ENCODE peak calls at places on chromosomes 16 and 17, in ten cellular contexts. H is psoas muscle; T is right cardiac atrium; E is RWPE1; W is effector memory CD4-positive, alpha-beta T cell; X is fibroblast of lung; N is H9; O is CD4-positive, alpha-beta T cell; U is cardiac muscle cell; S is thoracic aorta. I is an unnamed sample.

GRCh38 chr17:34917381-34917780 is 43.9 kb downstream of the CCT6B start:
- DNase-seq in N (no peak), O (no peak), T (no peak), E (no peak), U (no peak), S (no peak), H (no peak), X (no peak), W (no peak), I (no peak)

GRCh38 chr16:23362460-23363317 is 60.6 kb downstream of the SCNN1B start:
- DNase-seq in U (no peak), N (no peak), E (peak; percentile 25), O (no peak), T (no peak), H (no peak), S (no peak), W (no peak), X (no peak), I (no peak)

GRCh38 chr16:82358601-82359221 is 188.7 kb upstream of the MPHOSPH6 start:
- DNase-seq in X (no peak), E (no peak), O (no peak), N (no peak), S (no peak), H (no peak), U (no peak), T (no peak), W (no peak), I (no peak)

GRCh38 chr17:49760909-49761558 is 2.9 kb downstream of the FAM117A start:
- DNase-seq in T (no peak), H (no peak), O (no peak), N (no peak), E (no peak), X (no peak), S (no peak), U (no peak), W (no peak), I (no peak)

GRCh38 chr17:80270104-80270503 is 9.5 kb downstream of the RNF213 start:
- DNase-seq in U (no peak), N (peak; percentile 94), S (no peak), X (no peak), T (no peak), W (no peak), O (no peak), H (no peak), E (no peak), I (no peak)

GRCh38 chr16:77585852-77586251 is 136.5 kb upstream of the NUDT7 start:
- DNase-seq in N (no peak), W (no peak), S (no peak), T (no peak), H (no peak), O (no peak), E (peak; percentile 56), X (no peak), U (no peak), I (peak; percentile 34)

GRCh38 chr16:55480228-55480655 is 1.2 kb downstream of the MMP2 start:
- DNase-seq in N (peak; percentile 46), W (no peak), H (peak; percentile 93), S (peak; percentile 60), T (peak; percentile 90), E (no peak), O (no peak), X (peak; percentile 95), U (peak; percentile 72), I (no peak)

GRCh38 chr17:39264119-39264518 is 38.4 kb upstream of the STAC2 start:
- DNase-seq in U (no peak), X (no peak), H (peak; percentile 88), W (no peak), E (no peak), T (peak; percentile 54), S (no peak), N (no peak), O (no peak), I (no peak)

DNA sequence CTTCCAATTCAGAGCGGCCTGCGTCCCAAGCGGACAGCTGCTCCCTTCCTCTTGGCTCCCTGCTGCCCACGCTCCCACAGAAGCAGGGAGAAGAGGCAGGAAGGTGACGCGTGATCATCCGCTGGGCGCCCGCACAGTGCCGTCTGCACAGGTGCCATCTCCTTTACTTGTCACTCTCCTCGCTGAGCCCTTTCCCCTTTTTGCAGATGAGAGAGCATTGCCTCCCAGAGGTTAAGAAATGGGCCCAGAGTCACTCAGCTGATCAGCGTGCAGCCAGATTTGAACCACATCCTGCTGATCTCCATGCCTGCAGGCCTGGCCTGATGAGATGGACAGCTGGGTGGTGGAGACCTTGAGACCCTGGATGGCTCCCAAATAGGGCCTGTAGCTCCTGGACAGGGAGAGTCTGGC is 299.8 kb downstream of the SEC14L1 start:
- DNase-seq in E (no peak), X (no peak), N (no peak), O (no peak), S (no peak), T (no peak), W (no peak), U (no peak), H (no peak), I (no peak)
- H3K27ac ChIP-seq in E (peak overlapping the region; percentile 70), X (peak overlapping the region; percentile 2), N (no peak overlapping the region), O (peak overlapping the region; percentile 98), S (no peak overlapping the region), T (no peak overlapping the region), W (peak overlapping the region; percentile 95), U (peak overlapping the region; percentile 69), H (peak overlapping the region; percentile 21), I (no peak overlapping the region)

GRCh38 chr16:66269631-66270332 is 96.7 kb upstream of the CDH5 start:
- DNase-seq in T (no peak), X (peak; percentile 40), S (no peak), O (no peak), W (no peak), U (no peak), E (no peak), N (peak; percentile 47), H (no peak), I (no peak)

GRCh38 chr16:66266436-66267286 is 99.8 kb upstream of the CDH5 start:
- DNase-seq in H (peak; percentile 88), N (peak; percentile 42), S (no peak), T (peak; percentile 53), X (peak; percentile 95), E (no peak), O (no peak), U (no peak), W (no peak), I (no peak)

GRCh38 chr16:66265556-66266133 is 100.8 kb upstream of the CDH5 start:
- DNase-seq in U (no peak), W (no peak), X (no peak), S (no peak), H (no peak), N (no peak), O (no peak), E (no peak), T (no peak), I (no peak)

GRCh38 chr16:66265106-66265415 is 101.4 kb upstream of the CDH5 start:
- DNase-seq in O (no peak), N (no peak), U (no peak), X (no peak), S (no peak), T (no peak), E (no peak), H (no peak), W (no peak), I (no peak)

DNA sequence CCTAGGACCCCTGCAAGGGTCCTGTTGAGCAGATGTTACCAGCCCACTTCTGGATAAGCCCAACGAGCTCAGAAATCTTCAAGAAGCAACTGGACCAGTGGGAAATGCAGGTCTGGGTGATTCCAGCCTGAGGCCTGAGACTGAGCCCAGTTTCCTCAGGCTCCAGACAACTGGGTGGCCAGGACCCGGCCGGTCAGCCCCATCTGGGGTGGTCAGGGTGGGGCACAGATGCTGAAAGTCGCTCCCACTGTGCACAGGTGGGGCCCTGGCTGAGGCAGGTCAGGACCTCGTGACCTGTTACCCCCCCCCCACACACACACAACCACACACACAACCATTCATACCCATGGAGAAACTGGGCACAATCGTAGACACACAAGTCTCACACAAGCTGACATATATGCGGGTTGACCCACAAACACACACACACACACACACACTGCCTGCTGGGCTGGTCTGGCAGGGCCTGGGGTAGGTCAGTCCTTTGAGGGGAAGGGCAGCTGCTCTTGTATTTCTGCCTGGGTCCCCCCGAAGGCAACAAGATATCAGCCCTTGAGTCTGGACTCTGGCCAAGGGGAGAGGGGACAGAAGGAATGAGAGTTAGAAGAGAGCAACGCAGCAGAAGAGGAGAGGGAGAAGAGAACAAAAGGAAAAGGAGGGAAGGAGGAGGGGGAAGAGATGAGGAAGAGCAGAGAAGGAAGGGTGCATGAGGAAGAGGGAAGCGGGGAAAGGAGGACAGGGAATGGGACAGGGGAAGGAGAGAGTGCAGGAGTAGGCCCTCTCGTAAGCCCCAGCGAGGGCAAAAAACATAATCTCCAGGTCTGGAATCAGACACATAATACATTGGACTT is 99.0 kb upstream of the CDH5 start:
- DNase-seq in H (no peak), U (no peak), X (no peak), O (no peak), T (no peak), N (peak; percentile 20), S (no peak), E (no peak), W (no peak), I (no peak)
- H3K27ac ChIP-seq in H (peak overlapping the region; percentile 9), U (no peak overlapping the region), X (peak overlapping the region; percentile 81), O (no peak overlapping the region), T (no peak overlapping the region), N (no peak overlapping the region), S (no peak overlapping the region), E (no peak overlapping the region), W (no peak overlapping the region), I (no peak overlapping the region)

GRCh38 chr17:45931677-45932076 is 37.3 kb downstream of the MAPT start:
- DNase-seq in N (no peak), S (no peak), U (no peak), W (no peak), T (no peak), E (no peak), O (no peak), X (no peak), H (no peak), I (no peak)

GRCh38 chr17:45935197-45935709 is 40.9 kb downstream of the MAPT start:
- DNase-seq in U (no peak), E (no peak), X (no peak), T (no peak), O (no peak), W (no peak), S (no peak), N (no peak), H (no peak), I (no peak)

GRCh38 chr17:45935710-45936509 is 41.6 kb downstream of the MAPT start:
- DNase-seq in N (no peak), S (no peak), O (no peak), U (no peak), H (no peak), W (no peak), X (no peak), T (no peak), E (no peak), I (no peak)

GRCh38 chr17:45936610-45937009 is 42.3 kb downstream of the MAPT start:
- DNase-seq in O (no peak), H (no peak), E (no peak), N (no peak), T (no peak), X (no peak), U (no peak), S (no peak), W (no peak), I (no peak)

GRCh38 chr17:45934044-45934979 is 40.0 kb downstream of the MAPT start:
- DNase-seq in T (no peak), H (no peak), O (no peak), N (no peak), S (no peak), W (no peak), X (no peak), E (no peak), U (no peak), I (no peak)
- H3K27ac ChIP-seq in T (no peak overlapping the region), H (no peak overlapping the region), O (no peak overlapping the region), N (no peak overlapping the region), S (no peak overlapping the region), W (no peak overlapping the region), X (no peak overlapping the region), E (no peak overlapping the region), U (no peak overlapping the region), I (no peak overlapping the region)

GRCh38 chr16:56547120-56547948 is 17.5 kb upstream of the MT4 start:
- DNase-seq in T (no peak), H (no peak), S (no peak), W (no peak), X (peak; percentile 71), E (peak; percentile 70), O (no peak), N (peak; percentile 77), U (peak; percentile 26), I (peak; percentile 43)
- H3K27ac ChIP-seq in T (peak overlapping the region; percentile 53), H (peak overlapping the region; percentile 41), S (no peak overlapping the region), W (no peak overlapping the region), X (no peak overlapping the region), E (peak overlapping the region; percentile 86), O (no peak overlapping the region), N (peak overlapping the region; percentile 86), U (peak overlapping the region; percentile 72), I (peak overlapping the region; percentile 68)

I was measured in epithelial cell of prostate.